ENCODE peak calls at places on chromosomes 7 and 10, in eight cellular contexts. B is CD8-positive, alpha-beta memory T cell; N is pancreas; I is GM23248; S is thoracic aorta; W is heart right ventricle; P is Peyer's patch; X is brain microvascular endothelial cell. G is an unnamed sample.

GRCh38 chr7:40644454-40645188 is 509.8 kb downstream of the SUGCT start:
- DNase-seq in S (no peak), I (no peak), P (no peak), B (no peak), W (no peak), X (no peak), N (no peak), G (no peak)

GRCh38 chr7:13990984-13991790 is 1.7 kb upstream of the ETV1 start:
- DNase-seq in W (peak; percentile 99), P (peak; percentile 89), X (peak; percentile 98), S (peak; percentile 97), I (peak; percentile 99), N (peak; percentile 91), B (peak; percentile 71), G (peak; percentile 99)

GRCh38 chr7:116236020-116236630 is 25.8 kb downstream of the TES start:
- DNase-seq in W (peak; percentile 61), B (peak; percentile 51), P (no peak), I (peak; percentile 77), N (peak; percentile 14), S (peak; percentile 21), X (peak; percentile 47), G (no peak)

GRCh38 chr7:1758417-1758858 is 88.4 kb downstream of the ELFN1 start:
- DNase-seq in I (peak; percentile 53), W (peak; percentile 46), P (no peak), X (no peak), B (no peak), S (no peak), N (no peak), G (peak; percentile 72)

GRCh38 chr10:47031251-47031952 is 120.2 kb downstream of the PTPN20 start:
- DNase-seq in P (peak; percentile 29), N (no peak), B (no peak), S (no peak), W (no peak), I (peak; percentile 61), X (no peak), G (no peak)

GRCh38 chr7:94301024-94301588 is 93.6 kb upstream of the COL1A2 start:
- DNase-seq in P (no peak), N (peak; percentile 58), I (peak; percentile 98), B (no peak), W (peak; percentile 65), X (peak; percentile 97), S (peak; percentile 63), G (peak; percentile 91)

GRCh38 chr10:91614254-91614624 is 18.6 kb downstream of the PPP1R3C start:
- DNase-seq in W (no peak), S (no peak), B (no peak), N (no peak), P (no peak), I (peak; percentile 94), X (peak; percentile 77), G (peak; percentile 42)

GRCh38 chr7:112869111-112869774 is 79.0 kb upstream of the TMEM168 start:
- DNase-seq in X (peak; percentile 37), I (peak; percentile 53), B (peak; percentile 33), W (no peak), P (no peak), S (no peak), N (no peak), G (peak; percentile 9)

GRCh38 chr7:100683659-100684533 is 10.2 kb downstream of the GIGYF1 start:
- DNase-seq in I (no peak), X (no peak), W (no peak), S (no peak), B (no peak), N (no peak), P (peak; percentile 18), G (no peak)

GRCh38 chr10:89236221-89236620 is 15.4 kb downstream of the LIPA start:
- DNase-seq in S (no peak), B (no peak), N (no peak), W (no peak), I (peak; percentile 70), P (no peak), X (no peak), G (no peak)

GRCh38 chr10:102869290-102870198 is at the start of gene AS3MT:
- DNase-seq in W (peak; percentile 15), N (peak; percentile 25), P (peak; percentile 51), B (no peak), S (no peak), I (peak; percentile 53), X (no peak), G (peak; percentile 54)
- H3K4me3 ChIP-seq in W (peak within 1 kb of the TSS; percentile 57), N (peak within 1 kb of the TSS; percentile 43), P (peak within 1 kb of the TSS; percentile 39), B (no peak within 1 kb of the TSS), S (peak within 1 kb of the TSS; percentile 72), I (peak within 1 kb of the TSS; percentile 68), X (peak within 1 kb of the TSS; percentile 59), G (peak within 1 kb of the TSS; percentile 42)

GRCh38 chr7:133904766-133905165 is 222.4 kb upstream of the LRGUK start:
- DNase-seq in S (no peak), W (no peak), P (no peak), N (no peak), X (no peak), B (no peak), I (no peak), G (no peak)
- H3K36me3 ChIP-seq in S (no peaks in the 10 kb centered on the region), W (no peaks in the 10 kb centered on the region), P (no peaks in the 10 kb centered on the region), N (no peaks in the 10 kb centered on the region), X (no peaks in the 10 kb centered on the region), B (no peaks in the 10 kb centered on the region), I (no peaks in the 10 kb centered on the region), G (no peaks in the 10 kb centered on the region)

GRCh38 chr7:5349437-5350173 is 66.9 kb downstream of the SLC29A4 start:
- DNase-seq in P (no peak), N (no peak), X (no peak), W (no peak), B (no peak), S (no peak), I (no peak), G (no peak)

GRCh38 chr7:5348134-5349004 is 65.6 kb downstream of the SLC29A4 start:
- DNase-seq in P (no peak), S (no peak), X (no peak), W (no peak), N (no peak), I (no peak), B (no peak), G (no peak)

GRCh38 chr7:5350174-5350463 is 67.4 kb downstream of the SLC29A4 start:
- DNase-seq in W (no peak), X (no peak), B (no peak), I (no peak), P (no peak), S (no peak), N (no peak), G (no peak)

GRCh38 chr7:5350600-5351385 is 68.0 kb downstream of the SLC29A4 start:
- DNase-seq in B (no peak), X (no peak), S (no peak), P (no peak), W (no peak), N (no peak), I (no peak), G (no peak)

GRCh38 chr7:5349005-5349380 is 66.2 kb downstream of the SLC29A4 start:
- DNase-seq in P (no peak), N (no peak), B (no peak), I (no peak), W (no peak), X (no peak), S (no peak), G (no peak)
- H3K27me3 ChIP-seq in P (no peaks in the 10 kb centered on the region), N (no peaks in the 10 kb centered on the region), B (no peaks in the 10 kb centered on the region), I (no peaks in the 10 kb centered on the region), W (no peaks in the 10 kb centered on the region), X (no peaks in the 10 kb centered on the region), S (no peaks in the 10 kb centered on the region), G (no peaks in the 10 kb centered on the region)

GRCh38 chr7:26196305-26196704 is 4.2 kb downstream of the HNRNPA2B1 start:
- DNase-seq in S (no peak), N (no peak), X (no peak), W (no peak), P (no peak), I (no peak), B (no peak), G (no peak)
- H3K4me3 ChIP-seq in S (peak overlapping the region; percentile 98), N (peak overlapping the region; percentile 9), X (no peak overlapping the region), W (no peak overlapping the region), P (no peak overlapping the region), I (peak overlapping the region; percentile 86), B (peak overlapping the region; percentile 50), G (peak overlapping the region; percentile 99)

GRCh38 chr10:72888151-72888638 is 5.3 kb upstream of the OIT3 start:
- DNase-seq in W (no peak), P (no peak), X (no peak), I (no peak), N (no peak), B (no peak), S (no peak), G (no peak)

GRCh38 chr10:72885953-72886352 is 7.6 kb upstream of the OIT3 start:
- DNase-seq in P (no peak), B (no peak), X (no peak), I (no peak), W (no peak), N (no peak), S (no peak), G (no peak)

GRCh38 chr10:72881291-72881690 is 12.2 kb upstream of the OIT3 start:
- DNase-seq in W (no peak), X (no peak), S (no peak), I (no peak), N (no peak), B (no peak), P (no peak), G (no peak)

GRCh38 chr10:72886596-72887522 is 6.7 kb upstream of the OIT3 start:
- DNase-seq in P (no peak), B (no peak), I (no peak), W (peak; percentile 13), S (no peak), N (no peak), X (no peak), G (no peak)

DNA sequence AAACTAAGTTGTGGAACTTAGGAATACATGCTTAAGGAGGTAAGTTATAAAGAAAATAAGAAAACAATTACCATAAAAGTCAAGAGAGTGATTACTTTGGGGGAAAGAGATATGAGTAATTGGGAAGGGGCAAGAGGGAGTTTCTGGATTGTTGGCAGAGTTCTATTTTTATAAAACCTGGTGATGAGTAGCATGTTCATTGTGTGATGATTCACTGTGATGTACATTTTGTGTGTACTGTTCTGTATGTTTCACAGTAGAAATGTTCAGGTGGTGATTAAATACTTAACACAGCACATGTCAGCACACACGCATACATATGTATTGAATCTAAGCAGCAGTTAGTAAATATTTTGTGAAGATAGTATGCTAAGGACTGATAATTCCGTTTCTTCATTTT is 9.7 kb upstream of the OIT3 start:
- DNase-seq in S (no peak), I (no peak), B (no peak), N (no peak), X (no peak), P (no peak), W (no peak), G (no peak)
- H3K36me3 ChIP-seq in S (peaks cover 18% of the 10 kb centered on the region), I (peaks cover 19% of the 10 kb centered on the region), B (no peaks in the 10 kb centered on the region), N (no peaks in the 10 kb centered on the region), X (peaks cover 6% of the 10 kb centered on the region), P (peaks cover 32% of the 10 kb centered on the region), W (peaks cover 17% of the 10 kb centered on the region), G (peaks cover 20% of the 10 kb centered on the region)

GRCh38 chr7:26593405-26593804 is 271.0 kb downstream of the SKAP2 start:
- DNase-seq in W (peak; percentile 37), S (no peak), I (peak; percentile 3), P (no peak), B (no peak), X (no peak), N (no peak), G (no peak)
- H3K27me3 ChIP-seq in W (no peaks in the 10 kb centered on the region), S (no peaks in the 10 kb centered on the region), I (peaks cover 20% of the 10 kb centered on the region), P (no peaks in the 10 kb centered on the region), B (peaks cover 3% of the 10 kb centered on the region), X (no peaks in the 10 kb centered on the region), N (no peaks in the 10 kb centered on the region), G (no peaks in the 10 kb centered on the region)

GRCh38 chr7:7157887-7158271 is 24.5 kb upstream of the C1GALT1 start:
- DNase-seq in I (peak; percentile 86), S (no peak), X (peak; percentile 39), N (no peak), W (no peak), P (no peak), B (no peak), G (no peak)
- H3K4me3 ChIP-seq in I (peak overlapping the region; percentile 75), S (no peak overlapping the region), X (no peak overlapping the region), N (no peak overlapping the region), W (no peak overlapping the region), P (no peak overlapping the region), B (peak overlapping the region; percentile 52), G (peak overlapping the region; percentile 14)

G was measured in MG63.